ENCODE peak calls at places on chromosomes 12 and 14, in eight cellular contexts. W is SK-N-SH, U is GM12878, X is sigmoid colon, H is GM23338, L is endothelial cell of umbilical vein, S is K562, C is spleen. Y is an unnamed sample.
A peak's percentile ranks its signal among the peaks of the same experiment; 100 is the strongest.

GRCh38 chr12:94994312-94994711 is 9.2 kb downstream of the NDUFA12 start:
- DNase-seq in L (no peak), H (no peak), U (no peak), X (no peak), S (no peak), W (no peak), C (no peak), Y (no peak)

GRCh38 chr14:101220921-101221510 is 317.5 kb upstream of the RTL1 start:
- DNase-seq in L (no peak), S (no peak), X (peak; percentile 81), C (no peak), W (no peak), H (no peak), U (no peak), Y (no peak)

GRCh38 chr12:82182601-82183000 is 175.6 kb downstream of the CCDC59 start:
- DNase-seq in X (no peak), C (no peak), U (no peak), W (no peak), H (no peak), L (no peak), S (no peak), Y (no peak)

GRCh38 chr12:31008241-31008711 is 65.4 kb upstream of the DDX11 start:
- DNase-seq in H (no peak), U (no peak), S (no peak), X (peak; percentile 52), L (no peak), W (no peak), C (peak; percentile 49), Y (no peak)

GRCh38 chr12:123995023-123995422 is 22.0 kb downstream of the ZNF664 start:
- DNase-seq in X (no peak), C (no peak), W (no peak), S (no peak), H (no peak), U (no peak), L (peak; percentile 24), Y (no peak)

GRCh38 chr14:30559638-30560071 is 697 bp downstream of the G2E3 start:
- DNase-seq in U (no peak), L (peak; percentile 53), H (peak; percentile 34), X (no peak), C (no peak), S (peak; percentile 15), W (peak; percentile 39), Y (no peak)

GRCh38 chr12:11746024-11746771 is 96.7 kb downstream of the ETV6 start:
- DNase-seq in U (peak; percentile 93), H (no peak), C (no peak), W (no peak), S (peak; percentile 5), L (peak; percentile 92), X (no peak), Y (no peak)

GRCh38 chr14:103740991-103741689 is 25.5 kb downstream of the ZFYVE21 start:
- DNase-seq in L (peak; percentile 43), H (no peak), C (peak; percentile 59), S (no peak), U (no peak), W (no peak), X (peak; percentile 38), Y (no peak)

GRCh38 chr12:41264281-41264680 is 76.2 kb downstream of the PDZRN4 start:
- DNase-seq in X (no peak), W (peak; percentile 36), U (no peak), C (no peak), S (no peak), H (peak; percentile 36), L (peak; percentile 16), Y (no peak)

GRCh38 chr12:88546851-88547250 is 33.4 kb downstream of the KITLG start:
- DNase-seq in W (no peak), H (no peak), L (no peak), X (no peak), C (no peak), U (no peak), S (no peak), Y (no peak)

GRCh38 chr12:67634167-67634793 is 14.3 kb upstream of the DYRK2 start:
- DNase-seq in U (no peak), L (no peak), H (peak; percentile 17), S (no peak), X (no peak), W (no peak), C (no peak), Y (no peak)

GRCh38 chr14:50520947-50521815 is 11.2 kb downstream of the MAP4K5 start:
- DNase-seq in X (no peak), C (no peak), L (peak; percentile 92), W (no peak), S (no peak), H (no peak), U (peak; percentile 56), Y (no peak)

GRCh38 chr14:75705014-75705413 is 44.0 kb downstream of the TTLL5 start:
- DNase-seq in L (no peak), W (no peak), H (no peak), C (no peak), S (no peak), U (no peak), X (no peak), Y (no peak)

GRCh38 chr12:64510687-64511086 is 58.8 kb downstream of the TBK1 start:
- DNase-seq in U (no peak), X (no peak), L (no peak), H (no peak), W (no peak), C (no peak), S (no peak), Y (no peak)

GRCh38 chr14:93059917-93060545 is 55.7 kb downstream of the ITPK1 start:
- DNase-seq in S (no peak), L (no peak), W (peak; percentile 45), U (no peak), X (no peak), C (no peak), H (peak; percentile 58), Y (no peak)

GRCh38 chr12:98559666-98560065 is 33.8 kb upstream of the SLC25A3 start:
- DNase-seq in W (no peak), C (no peak), U (no peak), L (no peak), X (no peak), S (no peak), H (no peak), Y (no peak)

GRCh38 chr14:36515896-36516718 is 3.9 kb downstream of the NKX2-1 start:
- DNase-seq in X (no peak), H (no peak), W (peak; percentile 9), C (no peak), S (no peak), L (no peak), U (no peak), Y (no peak)

GRCh38 chr12:53219116-53219955 is 12.3 kb upstream of the ITGB7 start:
- DNase-seq in U (no peak), W (no peak), X (no peak), H (no peak), L (peak; percentile 58), S (peak; percentile 46), C (peak; percentile 86), Y (no peak)

GRCh38 chr12:127381681-127382080 is 885.3 kb upstream of the TMEM132C start:
- DNase-seq in S (no peak), U (no peak), W (no peak), X (no peak), C (no peak), H (no peak), L (no peak), Y (no peak)

GRCh38 chr14:106562451-106562850 is 1036.1 kb downstream of the TMEM121 start:
- DNase-seq in L (no peak), S (no peak), W (no peak), X (no peak), H (no peak), C (no peak), U (no peak), Y (no peak)

GRCh38 chr14:106564058-106564643 is 1037.8 kb downstream of the TMEM121 start:
- DNase-seq in L (no peak), X (no peak), C (peak; percentile 84), H (peak; percentile 21), U (no peak), W (peak; percentile 45), S (peak; percentile 37), Y (no peak)
- TF ChIP-seq CTCF in L (no peak), X (no peak), C (peak; percentile 50), H (peak; percentile 31), U (peak; percentile 96), W (peak; percentile 74), S (peak; percentile 71), Y (no peak)

DNA sequence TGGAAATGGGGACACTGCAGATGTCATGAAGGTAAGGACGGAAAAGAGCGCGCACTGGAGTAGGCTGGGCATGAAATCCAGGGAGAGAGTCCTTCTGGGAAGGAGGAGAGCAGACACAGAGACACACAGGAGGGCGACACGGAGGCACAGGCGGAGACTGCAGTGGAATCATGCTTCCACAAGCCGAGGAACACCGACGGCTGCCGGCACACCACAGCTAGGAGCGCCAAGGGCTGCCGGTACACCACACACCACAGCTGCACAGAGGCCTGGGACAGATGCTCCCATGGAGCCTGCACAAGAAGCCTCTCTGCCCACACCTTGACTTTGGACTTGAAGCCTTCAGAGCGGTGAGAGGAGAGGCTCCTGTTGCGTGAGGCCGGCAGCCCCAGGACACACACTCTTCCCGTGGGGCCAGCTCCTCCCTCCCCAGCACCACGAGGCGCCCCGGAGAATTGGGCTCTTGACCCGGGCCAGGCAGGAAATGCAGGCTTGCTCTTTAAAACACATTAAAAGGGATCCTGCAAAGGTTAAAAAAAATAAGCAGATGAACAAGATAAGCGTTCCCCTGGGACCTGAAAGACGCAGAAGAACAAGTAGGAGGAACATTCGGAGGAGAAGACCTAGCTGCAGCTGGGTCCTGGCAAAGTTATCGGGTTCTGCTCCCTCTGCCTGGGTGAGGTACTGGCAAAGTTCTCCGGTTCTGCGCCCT is 28.3 kb upstream of the FZD10 start:
- DNase-seq in L (no peak), X (no peak), U (no peak), S (no peak), W (no peak), C (no peak), H (no peak), Y (no peak)
- TF ChIP-seq POLR2AphosphoS5 in L (no peak), X (no peak), U (no peak), S (no peak), W (no peak), C (no peak), H (no peak), Y (no peak)

DNA sequence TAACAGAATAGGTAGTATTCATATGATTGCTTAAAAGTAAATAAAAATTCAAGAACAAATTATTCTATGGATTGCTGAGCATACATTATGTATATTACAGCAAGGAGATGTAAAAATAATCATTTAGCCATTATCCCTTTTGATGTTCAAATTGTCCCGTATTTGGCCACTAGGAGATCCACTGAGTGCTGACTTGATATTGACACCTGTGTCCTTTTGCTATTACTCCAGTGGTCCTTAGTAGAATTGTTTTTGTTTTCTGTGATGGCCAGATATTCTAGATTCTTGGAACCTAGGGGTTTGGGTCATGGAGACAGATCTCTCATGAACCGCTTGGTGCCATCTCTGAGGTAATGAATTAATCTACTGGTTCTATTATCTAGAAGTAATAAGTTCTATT is 16.8 kb downstream of the ERO1A start:
- DNase-seq in W (peak; percentile 14), X (no peak), L (no peak), C (no peak), S (no peak), H (peak; percentile 43), U (no peak), Y (no peak)
- TF ChIP-seq CTCF in W (peak; percentile 52), X (no peak), L (peak; percentile 32), C (no peak), S (no peak), H (peak; percentile 27), U (peak; percentile 46), Y (no peak)

DNA sequence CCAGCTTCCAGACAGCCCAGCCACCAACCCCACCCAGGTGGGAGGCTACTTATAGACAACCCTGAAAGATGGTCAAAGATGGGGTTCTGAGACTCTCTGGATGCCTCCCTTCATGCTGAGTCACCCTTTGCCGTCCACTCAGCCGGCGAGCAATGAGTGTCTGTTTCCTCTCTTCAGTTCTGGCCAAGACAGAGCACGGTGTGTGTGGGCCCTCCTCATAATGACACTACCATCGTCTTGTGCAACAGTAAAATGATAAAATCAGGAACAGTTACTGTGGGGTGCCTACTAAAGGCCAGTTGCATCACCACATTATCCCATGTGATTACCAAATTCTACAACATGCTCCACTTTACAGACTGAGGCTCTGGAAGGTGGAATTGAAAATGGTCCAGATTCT is 7.0 kb upstream of the BDKRB1 start:
- DNase-seq in S (no peak), C (no peak), U (no peak), W (no peak), L (no peak), X (peak; percentile 90), H (no peak), Y (no peak)
- TF ChIP-seq POLR2AphosphoS5 in S (no peak), C (no peak), U (no peak), W (peak; percentile 58), L (no peak), X (peak; percentile 82), H (no peak), Y (peak; percentile 51)